ENCODE peak calls at places on chromosome 12, in nine cellular contexts. Q, I, R, S, H, B, L, W and V are unnamed samples.

GRCh38 chr12:70227911-70228310 is 15.3 kb upstream of the CNOT2 start:
- DNase-seq in S (no peak), R (no peak), I (no peak), L (no peak), W (no peak), B (no peak), Q (no peak), H (no peak), V (no peak)

GRCh38 chr12:6211421-6211869 is 11.2 kb downstream of the CD9 start:
- DNase-seq in H (no peak), R (no peak), W (no peak), I (peak), B (no peak), S (no peak), Q (no peak), L (no peak), V (no peak)

GRCh38 chr12:114662512-114663177 is 21.3 kb downstream of the TBX3 start:
- DNase-seq in R (peak), W (peak), L (peak), H (peak), Q (no peak), S (peak), B (peak), I (peak), V (peak)

GRCh38 chr12:108446766-108447165 is 68.3 kb upstream of the FICD start:
- DNase-seq in L (no peak), S (no peak), W (no peak), H (no peak), I (no peak), R (peak), B (peak), Q (no peak), V (no peak)

GRCh38 chr12:19093218-19093617 is 36.3 kb upstream of the PLEKHA5 start:
- DNase-seq in L (no peak), R (no peak), I (no peak), Q (no peak), B (no peak), H (no peak), W (no peak), S (no peak), V (no peak)

GRCh38 chr12:11718105-11718504 is 68.6 kb downstream of the ETV6 start:
- DNase-seq in W (no peak), B (no peak), S (no peak), I (no peak), Q (no peak), H (peak), L (no peak), R (no peak), V (peak)

GRCh38 chr12:18382486-18382885 is 121.2 kb downstream of the PIK3C2G start:
- DNase-seq in H (no peak), W (no peak), I (peak), Q (no peak), R (no peak), B (no peak), L (peak), S (peak), V (no peak)

GRCh38 chr12:47249719-47250506 is 170.2 kb upstream of the AMIGO2 start:
- DNase-seq in B (no peak), Q (no peak), R (no peak), I (no peak), S (no peak), W (no peak), L (no peak), H (no peak), V (no peak)

GRCh38 chr12:53754196-53754595 is 2.4 kb upstream of the CISTR start:
- DNase-seq in B (no peak), R (no peak), Q (no peak), S (no peak), H (no peak), W (no peak), L (no peak), I (no peak), V (no peak)

GRCh38 chr12:91382081-91382543 is 199.5 kb upstream of the DCN start:
- DNase-seq in R (peak), H (peak), I (peak), B (peak), L (peak), W (peak), Q (peak), S (peak), V (peak)